ENCODE peak calls at places on chromosomes 7 and 10, in seven cellular contexts. Q, O, W, A, K, Z and I are unnamed samples.

GRCh38 chr10:24872049-24872789 is 80.2 kb downstream of the PRTFDC1 start:
- DNase-seq in Z (no peak), W (peak; percentile 60), O (no peak), A (peak; percentile 28), K (no peak), Q (no peak), I (peak; percentile 22)

GRCh38 chr7:66181845-66182244 is 23.3 kb upstream of the TPST1 start:
- DNase-seq in A (no peak), W (no peak), Z (no peak), O (no peak), K (no peak), Q (no peak), I (no peak)

GRCh38 chr10:82538272-82538671 is 663.3 kb downstream of the NRG3 start:
- DNase-seq in K (no peak), O (no peak), W (no peak), Z (no peak), A (no peak), Q (no peak), I (no peak)

GRCh38 chr10:104069610-104070009 is 16.1 kb downstream of the COL17A1 start:
- DNase-seq in K (no peak), Z (no peak), Q (no peak), W (no peak), O (no peak), A (no peak), I (no peak)

GRCh38 chr10:8042032-8042863 is 12.2 kb upstream of the GATA3 start:
- DNase-seq in K (no peak), W (no peak), A (no peak), Q (no peak), O (no peak), Z (no peak), I (no peak)

GRCh38 chr7:2355079-2356008 is 717 bp downstream of the EIF3B start:
- DNase-seq in Q (no peak), K (no peak), Z (peak; percentile 32), O (peak; percentile 18), W (no peak), A (no peak), I (peak; percentile 3)

GRCh38 chr10:124174673-124175645 is 81.6 kb upstream of the CHST15 start:
- DNase-seq in Q (no peak), O (no peak), W (no peak), Z (no peak), A (no peak), K (no peak), I (peak; percentile 16)

GRCh38 chr10:101050206-101051069 is 11.4 kb upstream of the KAZALD1 start:
- DNase-seq in W (no peak), A (peak; percentile 54), O (peak; percentile 82), Z (peak; percentile 83), Q (peak; percentile 87), K (no peak), I (peak; percentile 30)

GRCh38 chr10:110641256-110641655 is 2.9 kb upstream of the RBM20 start:
- DNase-seq in Q (no peak), W (peak; percentile 64), K (no peak), Z (peak; percentile 11), O (peak; percentile 33), A (no peak), I (no peak)

GRCh38 chr7:17269345-17270221 is 28.9 kb upstream of the AHR start:
- DNase-seq in O (no peak), A (no peak), Q (no peak), K (no peak), W (no peak), Z (no peak), I (no peak)

GRCh38 chr10:122257041-122257440 is 14.1 kb upstream of the BTBD16 start:
- DNase-seq in Z (no peak), A (no peak), W (no peak), K (no peak), O (no peak), Q (no peak), I (no peak)

GRCh38 chr10:8069108-8069507 is 14.6 kb downstream of the GATA3 start:
- DNase-seq in Q (no peak), A (no peak), W (no peak), K (no peak), O (no peak), Z (no peak), I (no peak)

GRCh38 chr7:141511370-141512335 is 39.6 kb upstream of the AGK start:
- DNase-seq in Z (peak; percentile 27), O (no peak), A (peak; percentile 1), K (no peak), Q (peak; percentile 67), W (no peak), I (no peak)

GRCh38 chr10:70283071-70283444 is 746 bp downstream of the NPFFR1 start:
- DNase-seq in K (no peak), O (no peak), Z (no peak), W (no peak), Q (no peak), A (no peak), I (no peak)

GRCh38 chr10:47159361-47160228 is 140.4 kb upstream of the GDF10 start:
- DNase-seq in A (no peak), K (no peak), Z (no peak), O (no peak), W (no peak), Q (peak; percentile 52), I (peak; percentile 27)

GRCh38 chr10:102196893-102197292 is 29.2 kb upstream of the ELOVL3 start:
- DNase-seq in A (no peak), Q (no peak), O (no peak), K (no peak), W (no peak), Z (no peak), I (no peak)

DNA sequence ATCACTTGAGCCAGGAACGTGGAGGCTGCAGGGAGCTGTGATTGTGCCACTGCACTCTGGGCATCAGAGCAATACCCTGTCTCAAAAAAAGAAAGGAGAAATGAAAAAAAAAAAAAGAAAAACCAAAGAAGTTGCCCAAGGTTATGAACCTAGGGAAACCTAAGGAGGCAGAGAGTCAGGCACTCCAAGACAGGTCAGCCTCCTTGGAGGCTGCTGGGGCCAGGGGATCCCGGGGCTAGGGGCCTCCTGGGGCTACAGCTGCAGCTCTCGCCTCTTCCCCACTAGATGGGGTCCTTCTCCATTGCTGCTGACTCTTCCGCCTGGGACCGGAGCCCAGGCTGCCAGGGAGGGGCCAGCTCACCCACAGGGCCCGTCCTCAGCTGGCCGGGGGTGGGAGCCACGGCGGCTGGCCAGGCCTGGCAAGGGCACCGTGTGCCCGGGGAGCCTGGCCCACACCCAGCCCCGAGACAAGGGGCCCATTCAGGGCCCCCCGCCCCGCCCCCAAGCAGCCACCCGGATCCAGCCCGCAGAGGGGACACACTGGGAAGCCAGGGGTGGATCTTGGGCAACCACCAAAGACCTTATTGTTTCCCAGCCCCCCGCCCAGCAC is 1.7 kb upstream of the SPACDR start:
- DNase-seq in O (no peak), Z (peak; percentile 73), K (no peak), W (peak; percentile 55), A (peak; percentile 74), Q (no peak), I (peak; percentile 45)
- TF ChIP-seq CTCF in O (no peak), Z (peak; percentile 52), K (peak; percentile 74), W (peak; percentile 40), A (peak; percentile 77), Q (peak; percentile 71), I (peak; percentile 75)

GRCh38 chr10:20614911-20615310 is 282.2 kb downstream of the NEBL start:
- DNase-seq in W (no peak), K (no peak), A (no peak), Q (no peak), O (no peak), Z (no peak), I (no peak)

GRCh38 chr10:20615395-20615794 is 281.7 kb downstream of the NEBL start:
- DNase-seq in W (no peak), Q (no peak), Z (no peak), O (no peak), K (no peak), A (no peak), I (no peak)

GRCh38 chr10:20616918-20617801 is 280.0 kb downstream of the NEBL start:
- DNase-seq in W (no peak), Z (no peak), Q (no peak), A (no peak), O (no peak), K (no peak), I (no peak)

GRCh38 chr10:20616056-20616671 is 280.9 kb downstream of the NEBL start:
- DNase-seq in Z (no peak), W (no peak), K (no peak), O (no peak), A (no peak), Q (no peak), I (no peak)

DNA sequence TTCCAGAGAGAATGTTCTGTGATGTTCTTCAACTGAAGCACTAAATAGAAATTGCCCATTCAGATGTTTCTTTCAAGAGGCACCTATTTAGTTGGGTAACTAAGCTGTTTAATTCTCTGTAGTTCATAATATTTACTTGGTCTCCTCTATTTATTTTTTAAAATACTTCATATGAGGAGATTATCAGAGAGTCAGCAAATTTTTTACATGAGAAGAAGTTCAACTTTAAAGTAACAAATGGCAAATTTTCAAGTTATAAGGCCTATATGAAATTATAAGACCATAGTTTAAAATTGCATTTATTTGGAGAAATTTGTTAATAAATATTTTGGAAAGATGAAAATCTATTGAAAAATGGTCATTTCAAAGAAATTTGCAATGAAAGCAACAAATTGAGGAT is 279.0 kb downstream of the NEBL start:
- DNase-seq in A (no peak), Z (no peak), W (no peak), K (no peak), O (no peak), Q (no peak), I (no peak)
- TF ChIP-seq CTCF in A (no peak), Z (no peak), W (no peak), K (no peak), O (no peak), Q (no peak), I (no peak)

DNA sequence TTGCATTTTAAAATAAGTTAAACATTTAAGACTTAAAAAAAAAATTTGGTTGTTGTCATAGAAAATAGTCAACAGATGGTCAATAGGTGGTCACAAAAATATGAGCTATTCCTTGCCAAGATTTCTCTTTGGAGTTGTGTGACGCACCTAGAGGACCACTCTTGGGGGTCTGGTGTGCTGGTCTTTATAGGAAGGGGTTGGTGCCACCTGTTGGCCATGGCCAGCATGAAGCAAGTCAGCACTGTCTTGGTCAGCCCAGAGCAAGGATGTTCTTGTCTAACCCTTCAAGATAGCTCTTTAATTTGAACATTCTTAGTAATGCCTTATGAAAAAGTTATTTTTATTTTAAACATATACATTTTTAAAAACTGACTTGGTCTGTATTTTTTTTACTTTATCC is 267.9 kb upstream of the CNTNAP2 start:
- DNase-seq in K (no peak), Z (no peak), Q (no peak), O (no peak), A (peak; percentile 52), W (no peak), I (no peak)
- TF ChIP-seq CTCF in K (no peak), Z (no peak), Q (peak; percentile 70), O (no peak), A (peak; percentile 78), W (no peak), I (no peak)

GRCh38 chr7:146067880-146068279 is 48.7 kb upstream of the CNTNAP2 start:
- DNase-seq in Q (no peak), Z (no peak), O (no peak), W (no peak), K (no peak), A (peak; percentile 21), I (no peak)
- TF ChIP-seq CTCF in Q (no peak), Z (no peak), O (no peak), W (no peak), K (no peak), A (peak; percentile 13), I (no peak)

GRCh38 chr10:127563718-127564553 is 14.8 kb downstream of the NPS start:
- DNase-seq in Z (peak; percentile 42), Q (no peak), K (no peak), O (no peak), A (no peak), W (no peak), I (no peak)
- TF ChIP-seq CTCF in Z (peak; percentile 36), Q (peak; percentile 74), K (peak; percentile 11), O (no peak), A (peak; percentile 27), W (no peak), I (peak; percentile 36)